ENCODE peak calls at places on chromosome 1, in six cellular contexts. U is NCI-H1694; Y is NCI-H510A; E is stimulated activated naive CD8-positive, alpha-beta T cell treated with anti-CD3 and anti-CD28 coated beads, Interleukin-15, Interleukin-2, amounts not matched to agents 100 U/mL and 50 U/mL, for 24 hours; S is NCI-H1417 treated with DMSO at 0.1 percent for 48 hours; B is GM18507. I is an unnamed sample.

GRCh38 chr1:192153276-192153675 is 5.0 kb upstream of the RGS18 start:
- DNase-seq in U (no peak), Y (no peak), E (no peak), S (no peak), B (no peak), I (peak; percentile 70)

GRCh38 chr1:116923421-116923820 is 13.7 kb downstream of the PTGFRN start:
- DNase-seq in U (no peak), Y (no peak), E (no peak), S (no peak), B (no peak), I (no peak)

GRCh38 chr1:162944974-162945639 is 84.1 kb upstream of the CCDC190 start:
- DNase-seq in U (no peak), Y (no peak), E (no peak), S (no peak), B (no peak), I (no peak)

GRCh38 chr1:46649764-46650163 is 18.4 kb downstream of the ATPAF1 start:
- DNase-seq in U (no peak), Y (no peak), E (no peak), S (no peak), B (no peak), I (no peak)

GRCh38 chr1:37795340-37796110 is 1.9 kb downstream of the MANEAL start:
- DNase-seq in U (no peak), Y (peak; percentile 95), E (peak; percentile 66), S (no peak), B (no peak), I (no peak)

GRCh38 chr1:50060279-50060678 is 36.5 kb upstream of the AGBL4 start:
- DNase-seq in U (no peak), Y (peak; percentile 51), E (no peak), S (no peak), B (no peak), I (no peak)

GRCh38 chr1:171610385-171610784 is 11.7 kb upstream of the MYOCOS start:
- DNase-seq in U (no peak), Y (no peak), E (no peak), S (no peak), B (no peak), I (no peak)

GRCh38 chr1:165840419-165840818 is 13.0 kb downstream of the UCK2 start:
- DNase-seq in U (no peak), Y (no peak), E (no peak), S (no peak), B (no peak), I (no peak)

GRCh38 chr1:31441970-31442647 is 29.1 kb downstream of the SERINC2 start:
- DNase-seq in U (no peak), Y (no peak), E (no peak), S (no peak), B (no peak), I (no peak)

GRCh38 chr1:153220606-153221303 is 3.4 kb downstream of the PRR9 start:
- DNase-seq in U (no peak), Y (no peak), E (no peak), S (no peak), B (no peak), I (no peak)

GRCh38 chr1:94646151-94646643 is 104.6 kb upstream of the F3 start:
- DNase-seq in U (no peak), Y (no peak), E (no peak), S (no peak), B (no peak), I (no peak)

GRCh38 chr1:44664730-44665370 is 9.4 kb downstream of the TMEM53 start:
- DNase-seq in U (no peak), Y (no peak), E (peak; percentile 52), S (no peak), B (no peak), I (no peak)

GRCh38 chr1:88126467-88126866 is 557.6 kb upstream of the PKN2 start:
- DNase-seq in U (no peak), Y (no peak), E (no peak), S (no peak), B (no peak), I (no peak)

GRCh38 chr1:184270556-184270955 is 116.3 kb upstream of the C1orf21 start:
- DNase-seq in U (no peak), Y (no peak), E (no peak), S (no peak), B (no peak), I (no peak)

GRCh38 chr1:231420959-231421615 is 1.0 kb downstream of the EGLN1 start:
- DNase-seq in U (no peak), Y (no peak), E (peak; percentile 57), S (peak; percentile 6), B (no peak), I (peak; percentile 59)

GRCh38 chr1:201228011-201228983 is 37.7 kb downstream of the IGFN1 start:
- DNase-seq in U (no peak), Y (no peak), E (no peak), S (no peak), B (no peak), I (no peak)